ENCODE peak calls at places on chromosomes 16 and 17, in seven cellular contexts. H is IMR-90, W is mesendoderm, R is H1, G is neuronal stem cell, V is trophoblast cell, J is mesenchymal stem cell. S is an unnamed sample.

GRCh38 chr16:11374255-11374654 is 29.0 kb downstream of the RMI2 start:
- DNase-seq in W (no peak), J (no peak), R (no peak), H (no peak), V (no peak), G (no peak), S (no peak)

GRCh38 chr17:17784599-17785264 is 52.1 kb downstream of the SREBF1 start:
- DNase-seq in V (peak; percentile 35), W (peak; percentile 63), H (no peak), G (no peak), J (peak; percentile 64), R (no peak), S (no peak)

GRCh38 chr17:14198575-14198974 is 38.1 kb downstream of the CDRT15 start:
- DNase-seq in G (no peak), J (no peak), R (no peak), H (no peak), W (no peak), V (no peak), S (no peak)

GRCh38 chr16:68356249-68356918 is 45.6 kb downstream of the PRMT7 start:
- DNase-seq in J (peak; percentile 19), R (no peak), G (no peak), H (no peak), W (no peak), V (no peak), S (no peak)

GRCh38 chr16:11609474-11610120 is 22.9 kb upstream of the LITAF start:
- DNase-seq in J (peak; percentile 54), R (no peak), W (no peak), G (no peak), H (no peak), V (peak; percentile 92), S (no peak)

GRCh38 chr16:22313876-22314470 is 16.8 kb downstream of the POLR3E start:
- DNase-seq in W (no peak), R (no peak), H (no peak), J (no peak), G (no peak), V (no peak), S (no peak)

GRCh38 chr17:54117452-54117851 is 294.7 kb downstream of the KIF2B start:
- DNase-seq in V (no peak), H (no peak), R (no peak), W (no peak), J (no peak), G (no peak), S (no peak)

GRCh38 chr17:1019451-1019850 is 22.5 kb downstream of the TIMM22 start:
- DNase-seq in J (peak; percentile 49), G (no peak), R (no peak), W (no peak), H (no peak), V (no peak), S (no peak)

GRCh38 chr17:75778861-75779249 is 5.8 kb upstream of the UNK start:
- DNase-seq in W (no peak), G (no peak), V (peak; percentile 69), H (peak; percentile 35), J (no peak), R (no peak), S (peak; percentile 75)

GRCh38 chr16:79981814-79982213 is 381.3 kb upstream of the MAF start:
- DNase-seq in H (no peak), V (no peak), R (no peak), J (no peak), G (no peak), W (no peak), S (no peak)

GRCh38 chr16:79980650-79981521 is 380.3 kb upstream of the MAF start:
- DNase-seq in W (no peak), G (peak; percentile 30), V (no peak), J (no peak), R (no peak), H (no peak), S (no peak)

GRCh38 chr16:79982356-79982755 is 381.8 kb upstream of the MAF start:
- DNase-seq in R (no peak), J (no peak), G (no peak), W (no peak), V (no peak), H (no peak), S (no peak)

GRCh38 chr16:79982862-79983261 is 382.3 kb upstream of the MAF start:
- DNase-seq in G (no peak), J (no peak), R (no peak), V (no peak), H (no peak), W (no peak), S (no peak)

GRCh38 chr16:79977974-79978836 is 377.7 kb upstream of the MAF start:
- DNase-seq in J (no peak), R (no peak), H (no peak), W (no peak), V (no peak), G (no peak), S (no peak)
- H4K8ac ChIP-seq in J (no peak overlapping the region), R (no peak overlapping the region), H (no peak overlapping the region), W (no peak overlapping the region), V (no peak overlapping the region), G (no peak overlapping the region), S (no peak overlapping the region)

GRCh38 chr17:48655913-48656312 is 29.8 kb upstream of the HOXB9 start:
- DNase-seq in W (no peak), R (no peak), G (no peak), V (no peak), J (no peak), H (no peak), S (no peak)
- H3K27me3 ChIP-seq in W (no peaks in the 10 kb centered on the region), R (peaks cover 8% of the 10 kb centered on the region), G (peaks cover 1% of the 10 kb centered on the region), V (peaks cover 4% of the 10 kb centered on the region), J (peaks cover 29% of the 10 kb centered on the region), H (peaks cover 38% of the 10 kb centered on the region), S (no peaks in the 10 kb centered on the region)

GRCh38 chr16:86180780-86181179 is 281.8 kb downstream of the IRF8 start:
- DNase-seq in J (no peak), R (no peak), G (no peak), V (no peak), W (no peak), H (no peak), S (no peak)
- H2AK5ac ChIP-seq in J (no peak overlapping the region), R (peak overlapping the region; percentile 98), G (no peak overlapping the region), V (no peak overlapping the region), W (no peak overlapping the region), H (no peak overlapping the region), S (no peak overlapping the region)

DNA sequence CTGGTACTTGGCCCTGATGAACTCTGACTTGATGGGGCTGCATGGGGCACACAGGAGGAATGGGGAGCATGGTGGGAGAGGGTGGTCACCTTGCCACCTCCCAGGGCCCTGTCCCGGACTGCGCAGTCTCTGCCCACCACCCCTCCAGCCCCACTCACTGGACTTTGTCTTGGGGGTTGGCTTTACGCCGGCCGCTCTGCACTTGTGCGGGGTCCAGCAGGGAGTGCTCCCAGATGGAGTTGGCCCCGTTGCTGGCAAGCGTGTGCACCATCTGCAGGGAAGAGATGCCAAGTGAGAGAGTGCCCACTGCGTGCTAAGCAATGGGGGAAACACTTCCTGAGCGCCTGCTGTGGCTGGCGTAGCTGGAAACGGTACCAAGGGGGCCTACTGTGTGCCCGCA is 6.7 kb downstream of the GIT1 start:
- DNase-seq in G (no peak), J (no peak), H (no peak), W (no peak), R (no peak), V (no peak), S (no peak)
- H4K8ac ChIP-seq in G (no peak overlapping the region), J (no peak overlapping the region), H (no peak overlapping the region), W (no peak overlapping the region), R (no peak overlapping the region), V (no peak overlapping the region), S (no peak overlapping the region)

GRCh38 chr17:48722201-48722907 is at the start of gene PRAC1:
- DNase-seq in J (no peak), V (no peak), R (no peak), G (no peak), H (no peak), W (peak; percentile 67), S (peak; percentile 80)
- H3K27me3 ChIP-seq in J (peaks cover 98% of the 10 kb centered on the region), V (peaks cover 90% of the 10 kb centered on the region), R (peaks cover 100% of the 10 kb centered on the region), G (peaks cover 98% of the 10 kb centered on the region), H (peaks cover 93% of the 10 kb centered on the region), W (peaks cover 25% of the 10 kb centered on the region), S (peaks cover 100% of the 10 kb centered on the region)

GRCh38 chr16:8691728-8692127 is 17.3 kb downstream of the ABAT start:
- DNase-seq in W (no peak), R (no peak), J (no peak), G (no peak), H (no peak), V (no peak), S (no peak)
- H2AK5ac ChIP-seq in W (no peak overlapping the region), R (no peak overlapping the region), J (no peak overlapping the region), G (no peak overlapping the region), H (no peak overlapping the region), V (no peak overlapping the region), S (no peak overlapping the region)

DNA sequence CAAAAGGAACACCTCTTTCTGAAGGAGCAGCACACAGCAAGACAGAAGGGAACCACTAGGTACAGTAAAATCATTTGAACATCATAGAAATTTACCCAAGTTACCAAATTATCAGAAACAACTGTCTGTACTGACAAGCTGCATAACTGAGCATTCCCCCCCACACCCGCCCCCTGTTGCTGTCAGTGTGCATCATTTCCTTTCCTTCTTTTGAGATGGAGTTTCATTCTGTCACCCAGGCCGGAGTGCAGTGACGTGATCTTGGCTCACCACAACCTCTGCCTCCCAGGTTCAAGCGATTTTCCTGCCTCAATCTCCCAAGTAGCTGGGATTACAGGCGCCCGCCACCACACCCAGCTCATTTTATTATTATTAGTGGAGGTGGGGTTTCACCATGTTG is 120.7 kb downstream of the TRIM37 start:
- DNase-seq in R (no peak), G (no peak), W (no peak), J (no peak), H (peak; percentile 11), V (no peak), S (no peak)
- H4K8ac ChIP-seq in R (no peak overlapping the region), G (no peak overlapping the region), W (no peak overlapping the region), J (no peak overlapping the region), H (no peak overlapping the region), V (no peak overlapping the region), S (no peak overlapping the region)

GRCh38 chr17:35493040-35493439 is 44.4 kb downstream of the SLFN12L start:
- DNase-seq in J (no peak), W (no peak), G (no peak), H (no peak), V (no peak), R (no peak), S (no peak)
- H3K27me3 ChIP-seq in J (peaks cover 90% of the 10 kb centered on the region), W (peaks cover 72% of the 10 kb centered on the region), G (peaks cover 92% of the 10 kb centered on the region), H (peaks cover 54% of the 10 kb centered on the region), V (peaks cover 77% of the 10 kb centered on the region), R (peaks cover 100% of the 10 kb centered on the region), S (peaks cover 87% of the 10 kb centered on the region)

DNA sequence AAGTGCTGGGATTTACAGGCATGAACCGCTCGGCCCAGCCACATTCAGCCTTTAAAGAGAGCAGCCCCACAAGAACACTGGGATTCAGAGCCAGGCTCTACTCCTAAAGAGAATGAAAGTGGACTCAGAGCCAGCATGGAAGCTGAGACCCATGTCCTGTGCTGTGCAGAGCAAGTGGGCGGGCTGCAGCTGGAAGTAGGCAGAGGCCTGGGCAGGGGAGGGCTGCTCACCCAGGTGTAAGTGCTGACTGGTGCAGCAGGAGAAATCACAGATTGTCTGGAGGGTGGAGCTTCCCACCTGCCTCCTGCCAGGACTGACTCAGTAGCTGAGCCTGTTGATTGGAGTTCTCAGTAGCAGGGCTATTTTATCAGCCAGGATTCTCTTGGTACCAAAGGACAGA is 178.7 kb downstream of the KATNIP start:
- DNase-seq in H (no peak), R (no peak), V (no peak), W (no peak), J (no peak), G (no peak), S (no peak)
- H2AK5ac ChIP-seq in H (no peak overlapping the region), R (no peak overlapping the region), V (no peak overlapping the region), W (no peak overlapping the region), J (no peak overlapping the region), G (no peak overlapping the region), S (no peak overlapping the region)